ENCODE peak calls at places on chromosomes 13 and 19, in nine cellular contexts. G, U, Z, Q, B, E, T, L and C are unnamed samples.

GRCh38 chr19:17560205-17560595 is 4.8 kb downstream of the COLGALT1 start:
- DNase-seq in T (no peak), Z (peak), Q (no peak), E (peak), L (no peak), G (no peak), U (no peak), B (no peak), C (no peak)

GRCh38 chr13:93243375-93244063 is 16.9 kb downstream of the GPC6 start:
- DNase-seq in U (no peak), E (no peak), G (no peak), Z (no peak), B (no peak), L (no peak), T (no peak), Q (no peak), C (no peak)

GRCh38 chr13:93752506-93752905 is 525.9 kb downstream of the GPC6 start:
- DNase-seq in G (no peak), Z (no peak), U (no peak), B (no peak), L (no peak), E (no peak), Q (no peak), T (no peak), C (no peak)

GRCh38 chr19:50897191-50897607 is 14.0 kb downstream of the KLK4 start:
- DNase-seq in B (no peak), Z (no peak), T (no peak), Q (no peak), L (no peak), U (no peak), G (no peak), E (no peak), C (no peak)

GRCh38 chr19:32238076-32238475 is 107.3 kb upstream of the ZNF507 start:
- DNase-seq in L (peak), E (no peak), T (no peak), G (no peak), U (no peak), B (no peak), Z (no peak), Q (no peak), C (no peak)

GRCh38 chr13:52779028-52779612 is 39.5 kb upstream of the CNMD start:
- DNase-seq in Q (no peak), L (no peak), T (peak), Z (no peak), E (no peak), B (peak), U (no peak), G (no peak), C (no peak)

GRCh38 chr13:109154146-109154545 is 524.7 kb downstream of the MYO16 start:
- DNase-seq in Q (no peak), Z (no peak), L (no peak), U (no peak), B (peak), E (no peak), T (no peak), G (no peak), C (no peak)

GRCh38 chr13:113903361-113903760 is 39.5 kb upstream of the GAS6 start:
- DNase-seq in Z (peak), L (no peak), B (no peak), Q (no peak), T (no peak), E (no peak), G (peak), U (no peak), C (no peak)

GRCh38 chr19:1173845-1174809 is at the start of gene SBNO2:
- DNase-seq in E (peak), B (peak), T (peak), Q (peak), G (peak), U (peak), L (peak), Z (peak), C (peak)

GRCh38 chr13:53338760-53339159 is 310.1 kb downstream of the OLFM4 start:
- DNase-seq in T (no peak), G (no peak), B (no peak), Z (no peak), Q (no peak), L (no peak), U (no peak), E (no peak), C (no peak)

GRCh38 chr19:40284251-40284500 is 969 bp downstream of the AKT2 start:
- DNase-seq in Q (no peak), E (no peak), G (no peak), U (no peak), B (peak), Z (no peak), L (no peak), T (no peak), C (no peak)

GRCh38 chr19:53906211-53907192 is 2.6 kb upstream of the CACNG7 start:
- DNase-seq in B (no peak), Q (peak), Z (peak), L (no peak), T (peak), U (peak), G (peak), E (no peak), C (peak)